ENCODE peak calls at places on chromosomes 11 and 22, in four cellular contexts. One of them, this sample, is unnamed.

GRCh38 chr11:36362902-36363301 is 66.8 kb downstream of the PRR5L start:
- DNase-seq in C1 segment of cervical spinal cord: no peak
- DNase-seq in Panc1: no peak
- DNase-seq in stimulated activated CD4-positive, alpha-beta T cell treated with anti-CD3 and anti-CD28 coated beads, Interleukin-4, amount 100 ng/mL, for 1 hour: no peak
- DNase-seq in this sample: no peak

GRCh38 chr22:27438271-27438980 is 363.1 kb downstream of the MN1 start:
- DNase-seq in Panc1: no peak
- DNase-seq in stimulated activated CD4-positive, alpha-beta T cell treated with anti-CD3 and anti-CD28 coated beads, Interleukin-4, amount 100 ng/mL, for 1 hour: no peak
- DNase-seq in C1 segment of cervical spinal cord: peak
- DNase-seq in this sample: no peak

GRCh38 chr22:46748948-46749681 is 11.1 kb upstream of the CERK start:
- DNase-seq in stimulated activated CD4-positive, alpha-beta T cell treated with anti-CD3 and anti-CD28 coated beads, Interleukin-4, amount 100 ng/mL, for 1 hour: peak
- DNase-seq in C1 segment of cervical spinal cord: no peak
- DNase-seq in Panc1: no peak
- DNase-seq in this sample: peak

GRCh38 chr11:59216654-59217640 is 4.2 kb upstream of the MPEG1 start:
- DNase-seq in C1 segment of cervical spinal cord: peak
- DNase-seq in stimulated activated CD4-positive, alpha-beta T cell treated with anti-CD3 and anti-CD28 coated beads, Interleukin-4, amount 100 ng/mL, for 1 hour: no peak
- DNase-seq in Panc1: no peak
- DNase-seq in this sample: no peak

GRCh38 chr22:40653361-40653760 is 16.8 kb upstream of the MRTFA start:
- DNase-seq in stimulated activated CD4-positive, alpha-beta T cell treated with anti-CD3 and anti-CD28 coated beads, Interleukin-4, amount 100 ng/mL, for 1 hour: no peak
- DNase-seq in Panc1: no peak
- DNase-seq in C1 segment of cervical spinal cord: no peak
- DNase-seq in this sample: no peak

GRCh38 chr22:47695176-47695575 is 932.7 kb downstream of the TBC1D22A start:
- DNase-seq in Panc1: no peak
- DNase-seq in stimulated activated CD4-positive, alpha-beta T cell treated with anti-CD3 and anti-CD28 coated beads, Interleukin-4, amount 100 ng/mL, for 1 hour: no peak
- DNase-seq in C1 segment of cervical spinal cord: no peak
- DNase-seq in this sample: no peak

GRCh38 chr11:73415854-73416615 is 39.8 kb downstream of the RELT start:
- DNase-seq in C1 segment of cervical spinal cord: no peak
- DNase-seq in stimulated activated CD4-positive, alpha-beta T cell treated with anti-CD3 and anti-CD28 coated beads, Interleukin-4, amount 100 ng/mL, for 1 hour: no peak
- DNase-seq in Panc1: no peak
- DNase-seq in this sample: no peak

GRCh38 chr11:113193894-113194293 is 120.5 kb upstream of the TTC12 start:
- DNase-seq in stimulated activated CD4-positive, alpha-beta T cell treated with anti-CD3 and anti-CD28 coated beads, Interleukin-4, amount 100 ng/mL, for 1 hour: no peak
- DNase-seq in C1 segment of cervical spinal cord: no peak
- DNase-seq in Panc1: no peak
- DNase-seq in this sample: no peak

GRCh38 chr11:14549891-14550290 is 29.7 kb upstream of the PSMA1 start:
- DNase-seq in Panc1: no peak
- DNase-seq in stimulated activated CD4-positive, alpha-beta T cell treated with anti-CD3 and anti-CD28 coated beads, Interleukin-4, amount 100 ng/mL, for 1 hour: no peak
- DNase-seq in C1 segment of cervical spinal cord: no peak
- DNase-seq in this sample: no peak

GRCh38 chr11:125313271-125314222 is 149.0 kb downstream of the PKNOX2 start:
- DNase-seq in stimulated activated CD4-positive, alpha-beta T cell treated with anti-CD3 and anti-CD28 coated beads, Interleukin-4, amount 100 ng/mL, for 1 hour: no peak
- DNase-seq in C1 segment of cervical spinal cord: no peak
- DNase-seq in Panc1: no peak
- DNase-seq in this sample: no peak

GRCh38 chr11:68658661-68659060 is 25.7 kb upstream of the GAL start:
- DNase-seq in Panc1: no peak
- DNase-seq in C1 segment of cervical spinal cord: no peak
- DNase-seq in stimulated activated CD4-positive, alpha-beta T cell treated with anti-CD3 and anti-CD28 coated beads, Interleukin-4, amount 100 ng/mL, for 1 hour: no peak
- DNase-seq in this sample: no peak

GRCh38 chr11:84722583-84723108 is 904.5 kb downstream of the DLG2 start:
- DNase-seq in C1 segment of cervical spinal cord: no peak
- DNase-seq in stimulated activated CD4-positive, alpha-beta T cell treated with anti-CD3 and anti-CD28 coated beads, Interleukin-4, amount 100 ng/mL, for 1 hour: no peak
- DNase-seq in Panc1: no peak
- DNase-seq in this sample: no peak

GRCh38 chr11:71198141-71198822 is 54.1 kb downstream of the SHANK2 start:
- DNase-seq in C1 segment of cervical spinal cord: no peak
- DNase-seq in Panc1: no peak
- DNase-seq in stimulated activated CD4-positive, alpha-beta T cell treated with anti-CD3 and anti-CD28 coated beads, Interleukin-4, amount 100 ng/mL, for 1 hour: no peak
- DNase-seq in this sample: no peak

GRCh38 chr11:45182902-45183301 is 36.5 kb downstream of the PRDM11 start:
- DNase-seq in C1 segment of cervical spinal cord: no peak
- DNase-seq in Panc1: no peak
- DNase-seq in stimulated activated CD4-positive, alpha-beta T cell treated with anti-CD3 and anti-CD28 coated beads, Interleukin-4, amount 100 ng/mL, for 1 hour: no peak
- DNase-seq in this sample: no peak

GRCh38 chr11:120675171-120675570 is 163.6 kb downstream of the GRIK4 start:
- DNase-seq in Panc1: no peak
- DNase-seq in stimulated activated CD4-positive, alpha-beta T cell treated with anti-CD3 and anti-CD28 coated beads, Interleukin-4, amount 100 ng/mL, for 1 hour: no peak
- DNase-seq in C1 segment of cervical spinal cord: no peak
- DNase-seq in this sample: no peak

GRCh38 chr22:26669060-26669481 is 11.7 kb downstream of the MIAT start:
- DNase-seq in Panc1: no peak
- DNase-seq in stimulated activated CD4-positive, alpha-beta T cell treated with anti-CD3 and anti-CD28 coated beads, Interleukin-4, amount 100 ng/mL, for 1 hour: no peak
- DNase-seq in C1 segment of cervical spinal cord: no peak
- DNase-seq in this sample: no peak

GRCh38 chr11:27158763-27159679 is 118.4 kb downstream of the BBOX1 start:
- DNase-seq in Panc1: peak
- DNase-seq in stimulated activated CD4-positive, alpha-beta T cell treated with anti-CD3 and anti-CD28 coated beads, Interleukin-4, amount 100 ng/mL, for 1 hour: no peak
- DNase-seq in C1 segment of cervical spinal cord: peak
- DNase-seq in this sample: no peak

GRCh38 chr11:36458129-36458918 is 51.7 kb downstream of the TRAF6 start:
- DNase-seq in stimulated activated CD4-positive, alpha-beta T cell treated with anti-CD3 and anti-CD28 coated beads, Interleukin-4, amount 100 ng/mL, for 1 hour: no peak
- DNase-seq in C1 segment of cervical spinal cord: no peak
- DNase-seq in Panc1: no peak
- DNase-seq in this sample: no peak

GRCh38 chr11:123176785-123177184 is 18.3 kb downstream of the CLMP start:
- DNase-seq in C1 segment of cervical spinal cord: no peak
- DNase-seq in stimulated activated CD4-positive, alpha-beta T cell treated with anti-CD3 and anti-CD28 coated beads, Interleukin-4, amount 100 ng/mL, for 1 hour: no peak
- DNase-seq in Panc1: no peak
- DNase-seq in this sample: no peak

GRCh38 chr22:49119551-49119952 is 708.1 kb downstream of the BRD1 start:
- DNase-seq in stimulated activated CD4-positive, alpha-beta T cell treated with anti-CD3 and anti-CD28 coated beads, Interleukin-4, amount 100 ng/mL, for 1 hour: no peak
- DNase-seq in Panc1: no peak
- DNase-seq in C1 segment of cervical spinal cord: no peak
- DNase-seq in this sample: no peak

GRCh38 chr11:128913806-128914205 is 22.6 kb downstream of the KCNJ5 start:
- DNase-seq in C1 segment of cervical spinal cord: no peak
- DNase-seq in stimulated activated CD4-positive, alpha-beta T cell treated with anti-CD3 and anti-CD28 coated beads, Interleukin-4, amount 100 ng/mL, for 1 hour: no peak
- DNase-seq in Panc1: no peak
- DNase-seq in this sample: no peak

GRCh38 chr11:97033178-97033577 is 643.4 kb downstream of the JRKL start:
- DNase-seq in Panc1: no peak
- DNase-seq in C1 segment of cervical spinal cord: no peak
- DNase-seq in stimulated activated CD4-positive, alpha-beta T cell treated with anti-CD3 and anti-CD28 coated beads, Interleukin-4, amount 100 ng/mL, for 1 hour: no peak
- DNase-seq in this sample: no peak

This sample was measured in natural killer cell.